ENCODE peak calls at places on chromosomes 3 and 15, in eight cellular contexts. L is heart left ventricle; R is AG10803; I is MM.1S; A is omental fat pad; P is dorsolateral prefrontal cortex; V is neural crest cell; B is CD8-positive, alpha-beta T cell. Y is an unnamed sample.

GRCh38 chr15:66483131-66483566 is 14.4 kb downstream of the SNAPC5 start:
- DNase-seq in L (no peak), V (no peak), I (no peak), A (no peak), B (no peak), P (no peak), R (peak), Y (no peak)

GRCh38 chr15:25182098-25182478 is 227.3 kb downstream of the SNRPN start:
- DNase-seq in L (no peak), P (no peak), A (peak), V (no peak), R (no peak), I (no peak), B (no peak), Y (no peak)

GRCh38 chr15:36814708-36815107 is 235.3 kb downstream of the CDIN1 start:
- DNase-seq in L (no peak), R (peak), P (no peak), A (no peak), B (no peak), I (no peak), V (no peak), Y (no peak)

GRCh38 chr3:124322966-124323365 is 331.0 kb upstream of the ROPN1 start:
- DNase-seq in B (no peak), R (no peak), P (no peak), L (no peak), I (no peak), A (no peak), V (no peak), Y (no peak)

GRCh38 chr3:132445812-132446211 is 28.5 kb downstream of the DNAJC13 start:
- DNase-seq in P (no peak), B (no peak), I (peak), A (no peak), L (no peak), V (no peak), R (peak), Y (no peak)

GRCh38 chr3:135090020-135090717 is 295.1 kb downstream of the EPHB1 start:
- DNase-seq in P (no peak), R (no peak), A (no peak), B (no peak), V (no peak), L (no peak), I (no peak), Y (peak)

GRCh38 chr15:44861917-44862316 is 94.6 kb upstream of the TERB2 start:
- DNase-seq in A (no peak), R (no peak), B (no peak), I (no peak), V (no peak), P (no peak), L (no peak), Y (no peak)

GRCh38 chr3:41200669-41201021 is 1.3 kb downstream of the CTNNB1 start:
- DNase-seq in I (no peak), B (peak), R (peak), L (no peak), A (no peak), P (no peak), V (peak), Y (peak)

GRCh38 chr15:44215594-44215993 is 20.5 kb upstream of the FRMD5 start:
- DNase-seq in B (no peak), I (no peak), A (no peak), L (no peak), R (peak), V (no peak), P (no peak), Y (no peak)

GRCh38 chr3:187838016-187838535 is 92.8 kb upstream of the BCL6 start:
- DNase-seq in I (no peak), A (no peak), P (no peak), L (no peak), V (no peak), B (no peak), R (peak), Y (no peak)

DNA sequence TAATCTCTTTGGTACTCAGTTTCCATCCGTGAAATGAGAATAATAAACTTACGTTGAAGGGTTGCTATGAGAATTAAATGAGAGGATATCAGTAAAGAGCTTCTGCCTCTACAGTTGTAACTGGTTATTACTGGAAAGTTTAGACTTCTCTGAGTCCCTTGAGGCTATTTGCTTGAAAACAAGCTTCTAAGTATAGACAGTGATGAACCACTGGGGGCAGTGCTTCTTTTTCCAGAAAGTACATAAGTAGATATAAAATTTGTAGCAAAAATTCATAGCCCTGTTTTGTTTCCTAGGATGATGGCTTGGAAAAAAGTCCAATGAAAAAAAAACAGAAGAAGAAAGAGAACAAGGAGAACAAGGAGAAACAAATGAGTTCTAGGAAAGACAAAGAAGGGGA is 87.1 kb downstream of the RGMA start:
- DNase-seq in R (no peak), A (no peak), I (no peak), V (no peak), L (no peak), P (no peak), B (no peak), Y (no peak)
- TF ChIP-seq CTCF in R (no peak), A (no peak), I (no peak), V (peak), L (no peak), P (no peak), B (no peak), Y (peak)

DNA sequence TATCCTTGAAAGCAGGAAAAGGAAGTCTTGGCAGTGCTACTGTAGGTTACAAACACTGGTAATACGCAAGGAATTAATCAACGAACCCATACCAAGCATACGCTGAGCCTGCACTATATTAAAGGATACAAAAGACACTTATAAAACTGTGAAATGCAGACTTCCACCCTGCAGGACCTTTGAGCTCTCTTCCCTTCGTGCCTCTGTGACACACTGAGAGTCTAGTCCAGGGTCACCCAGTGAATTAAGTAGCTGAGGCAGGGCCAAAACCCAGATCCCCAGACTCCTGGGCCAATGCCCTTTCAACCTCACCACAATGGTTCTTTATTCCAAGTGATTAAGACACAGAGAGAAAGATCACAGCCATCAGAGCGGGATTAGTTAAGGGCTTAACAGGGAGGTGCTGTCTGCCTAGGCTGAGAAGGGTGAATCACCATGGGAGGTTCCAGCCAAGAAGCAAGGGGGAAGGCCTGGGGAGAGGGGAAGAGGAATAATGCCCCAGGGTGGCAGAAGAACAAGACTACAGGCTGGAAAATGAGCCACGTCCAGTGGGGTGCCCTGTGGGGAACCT is 6.8 kb downstream of the ANXA2 start:
- DNase-seq in P (no peak), R (peak), A (no peak), V (no peak), B (no peak), L (no peak), I (no peak), Y (no peak)
- TF ChIP-seq CTCF in P (no peak), R (peak), A (no peak), V (no peak), B (no peak), L (no peak), I (no peak), Y (no peak)

GRCh38 chr3:142000341-142000870 is 124.0 kb downstream of the ATP1B3 start:
- DNase-seq in R (peak), L (no peak), B (no peak), P (no peak), V (no peak), I (no peak), A (no peak), Y (no peak)

GRCh38 chr3:141996437-141996836 is 120.0 kb downstream of the ATP1B3 start:
- DNase-seq in L (no peak), R (no peak), B (no peak), A (no peak), I (no peak), P (no peak), V (no peak), Y (no peak)

GRCh38 chr3:141994856-141995255 is 118.4 kb downstream of the ATP1B3 start:
- DNase-seq in L (no peak), A (no peak), V (no peak), I (no peak), R (no peak), P (no peak), B (no peak), Y (no peak)

GRCh38 chr3:142003291-142003690 is 126.8 kb downstream of the ATP1B3 start:
- DNase-seq in A (no peak), B (no peak), I (no peak), R (no peak), L (no peak), P (no peak), V (no peak), Y (no peak)

DNA sequence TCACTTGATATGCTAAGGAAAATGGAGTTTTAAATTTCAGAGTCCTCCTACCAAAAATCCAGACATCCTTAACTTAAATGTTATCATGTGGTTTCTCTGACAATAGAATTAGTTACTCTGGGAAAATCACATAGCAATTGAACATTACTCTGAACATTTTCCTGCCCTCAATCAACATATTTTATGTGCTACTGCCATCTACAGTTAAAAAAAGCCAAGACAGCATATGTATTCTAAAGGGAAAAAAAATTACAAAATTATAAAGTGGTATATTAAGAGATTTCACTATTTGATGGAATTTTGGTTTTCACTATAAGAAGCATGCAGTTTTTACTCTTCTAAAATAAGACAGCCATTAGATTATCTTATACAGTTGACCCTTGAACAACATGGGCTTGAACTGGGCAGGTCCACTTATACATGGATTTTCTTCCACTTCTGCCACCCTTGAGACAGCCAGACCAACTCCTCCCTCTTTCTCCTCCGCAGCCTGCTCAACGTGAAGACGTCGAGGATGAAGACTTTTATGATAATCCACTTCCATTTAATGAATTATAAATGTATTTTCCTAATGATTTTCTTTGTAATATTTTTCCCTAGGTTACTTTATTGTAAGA is 122.3 kb downstream of the ATP1B3 start:
- DNase-seq in P (no peak), I (peak), R (peak), A (no peak), L (no peak), B (no peak), V (no peak), Y (no peak)
- TF ChIP-seq CTCF in P (peak), I (peak), R (peak), A (no peak), L (peak), B (peak), V (peak), Y (no peak)

GRCh38 chr15:98083203-98083910 is 122.9 kb downstream of the ARRDC4 start:
- DNase-seq in L (no peak), B (no peak), V (no peak), I (no peak), A (no peak), R (no peak), P (no peak), Y (no peak)
- TF ChIP-seq CTCF in L (no peak), B (no peak), V (peak), I (no peak), A (no peak), R (no peak), P (no peak), Y (no peak)

GRCh38 chr15:75669191-75669878 is 21.6 kb downstream of the SNX33 start:
- DNase-seq in P (no peak), V (no peak), I (no peak), R (peak), L (no peak), A (no peak), B (no peak), Y (no peak)
- TF ChIP-seq CTCF in P (no peak), V (no peak), I (no peak), R (no peak), L (no peak), A (no peak), B (no peak), Y (no peak)

GRCh38 chr15:78398076-78398825 is 39.8 kb upstream of the IREB2 start:
- DNase-seq in I (no peak), R (no peak), L (no peak), B (no peak), V (no peak), A (no peak), P (no peak), Y (no peak)

GRCh38 chr15:78394981-78395619 is 42.9 kb upstream of the IREB2 start:
- DNase-seq in L (no peak), P (no peak), V (no peak), R (no peak), A (no peak), I (no peak), B (no peak), Y (no peak)

GRCh38 chr15:78396186-78396814 is 41.7 kb upstream of the IREB2 start:
- DNase-seq in A (no peak), I (no peak), V (no peak), P (no peak), L (no peak), B (no peak), R (no peak), Y (no peak)

GRCh38 chr15:78397382-78397781 is 40.6 kb upstream of the IREB2 start:
- DNase-seq in P (no peak), V (no peak), L (no peak), A (no peak), B (no peak), R (no peak), I (no peak), Y (no peak)

DNA sequence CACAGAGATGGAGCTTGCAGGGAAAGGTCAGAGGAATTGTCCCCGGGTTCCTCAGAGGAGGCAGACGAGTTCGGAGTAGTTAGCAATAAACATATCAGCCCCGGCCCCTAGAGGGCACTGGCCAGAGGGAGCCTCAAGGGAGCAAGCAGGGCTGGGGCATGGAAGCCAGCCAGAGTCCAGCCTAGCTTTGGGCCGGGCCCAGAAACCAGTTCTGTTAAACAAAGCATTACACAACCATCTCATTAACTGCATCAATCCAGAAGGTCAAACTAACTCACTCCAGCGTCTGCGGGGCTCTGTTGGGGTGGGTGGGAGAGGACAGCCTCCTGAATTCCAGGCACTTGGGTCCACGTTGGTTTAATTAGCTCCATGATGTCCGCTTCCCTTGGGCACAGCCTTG is 41.0 kb upstream of the IREB2 start:
- DNase-seq in R (peak), L (no peak), P (peak), B (no peak), A (no peak), I (no peak), V (no peak), Y (no peak)
- TF ChIP-seq CTCF in R (peak), L (no peak), P (no peak), B (no peak), A (no peak), I (peak), V (no peak), Y (no peak)

GRCh38 chr3:27228805-27229204 is 140.4 kb downstream of the NEK10 start:
- DNase-seq in R (no peak), V (no peak), L (no peak), B (no peak), P (no peak), A (no peak), I (no peak), Y (no peak)
- TF ChIP-seq CTCF in R (no peak), V (peak), L (no peak), B (no peak), P (no peak), A (no peak), I (peak), Y (no peak)

GRCh38 chr3:47664519-47664918 is 85.9 kb upstream of the CSPG5 start:
- DNase-seq in B (no peak), P (no peak), I (no peak), R (peak), A (no peak), L (no peak), V (no peak), Y (no peak)
- TF ChIP-seq CTCF in B (no peak), P (no peak), I (peak), R (peak), A (no peak), L (no peak), V (peak), Y (no peak)